ENCODE peak calls at places on chromosomes 1 and 21, in eight cellular contexts. One of them, this sample, is unnamed.

GRCh38 chr1:62299426-62300200 is 19.6 kb downstream of the KANK4 start:
- DNase-seq in psoas muscle: no peak
- DNase-seq in A673: no peak
- DNase-seq in tibial artery: no peak
- DNase-seq in gastrocnemius medialis: no peak
- DNase-seq in colonic mucosa: peak
- DNase-seq in spleen: no peak
- DNase-seq in CD8-positive, alpha-beta T cell: no peak
- DNase-seq in this sample: no peak

GRCh38 chr1:88608139-88608943 is 75.7 kb upstream of the PKN2 start:
- DNase-seq in spleen: no peak
- DNase-seq in colonic mucosa: no peak
- DNase-seq in tibial artery: no peak
- DNase-seq in psoas muscle: no peak
- DNase-seq in A673: peak
- DNase-seq in CD8-positive, alpha-beta T cell: no peak
- DNase-seq in gastrocnemius medialis: no peak
- DNase-seq in this sample: no peak

GRCh38 chr21:34221331-34222030 is 142.3 kb upstream of the KCNE2 start:
- DNase-seq in spleen: no peak
- DNase-seq in colonic mucosa: no peak
- DNase-seq in gastrocnemius medialis: no peak
- DNase-seq in A673: no peak
- DNase-seq in CD8-positive, alpha-beta T cell: no peak
- DNase-seq in tibial artery: no peak
- DNase-seq in psoas muscle: no peak
- DNase-seq in this sample: no peak

GRCh38 chr1:9448132-9449105 is 90.8 kb upstream of the SLC25A33 start:
- DNase-seq in tibial artery: peak
- DNase-seq in gastrocnemius medialis: peak
- DNase-seq in psoas muscle: no peak
- DNase-seq in A673: peak
- DNase-seq in spleen: no peak
- DNase-seq in CD8-positive, alpha-beta T cell: no peak
- DNase-seq in colonic mucosa: no peak
- DNase-seq in this sample: no peak

GRCh38 chr1:97636941-97637340 is 283.9 kb downstream of the DPYD start:
- DNase-seq in CD8-positive, alpha-beta T cell: no peak
- DNase-seq in gastrocnemius medialis: no peak
- DNase-seq in psoas muscle: no peak
- DNase-seq in A673: no peak
- DNase-seq in tibial artery: no peak
- DNase-seq in spleen: no peak
- DNase-seq in colonic mucosa: no peak
- DNase-seq in this sample: no peak

GRCh38 chr1:7669559-7670208 is 101.4 kb upstream of the VAMP3 start:
- DNase-seq in CD8-positive, alpha-beta T cell: peak
- DNase-seq in psoas muscle: peak
- DNase-seq in colonic mucosa: peak
- DNase-seq in A673: peak
- DNase-seq in spleen: no peak
- DNase-seq in tibial artery: no peak
- DNase-seq in gastrocnemius medialis: peak
- DNase-seq in this sample: no peak

GRCh38 chr1:5198328-5198727 is 543.9 kb downstream of the AJAP1 start:
- DNase-seq in colonic mucosa: no peak
- DNase-seq in gastrocnemius medialis: no peak
- DNase-seq in CD8-positive, alpha-beta T cell: no peak
- DNase-seq in psoas muscle: no peak
- DNase-seq in A673: no peak
- DNase-seq in tibial artery: no peak
- DNase-seq in spleen: no peak
- DNase-seq in this sample: no peak

GRCh38 chr1:91546876-91547275 is 46.2 kb downstream of the CDC7 start:
- DNase-seq in tibial artery: no peak
- DNase-seq in psoas muscle: no peak
- DNase-seq in spleen: no peak
- DNase-seq in CD8-positive, alpha-beta T cell: no peak
- DNase-seq in colonic mucosa: no peak
- DNase-seq in gastrocnemius medialis: no peak
- DNase-seq in A673: no peak
- DNase-seq in this sample: no peak

GRCh38 chr1:60503216-60503615 is 429.6 kb upstream of the C1orf87 start:
- DNase-seq in tibial artery: no peak
- DNase-seq in gastrocnemius medialis: no peak
- DNase-seq in psoas muscle: no peak
- DNase-seq in spleen: no peak
- DNase-seq in colonic mucosa: no peak
- DNase-seq in A673: no peak
- DNase-seq in CD8-positive, alpha-beta T cell: no peak
- DNase-seq in this sample: no peak

GRCh38 chr1:17579951-17580939 is 40.7 kb downstream of the ARHGEF10L start:
- DNase-seq in spleen: peak
- DNase-seq in A673: no peak
- DNase-seq in psoas muscle: no peak
- DNase-seq in gastrocnemius medialis: no peak
- DNase-seq in CD8-positive, alpha-beta T cell: no peak
- DNase-seq in tibial artery: no peak
- DNase-seq in colonic mucosa: peak
- DNase-seq in this sample: no peak

GRCh38 chr1:155195201-155196102 is 12.2 kb downstream of the THBS3 start:
- DNase-seq in CD8-positive, alpha-beta T cell: no peak
- DNase-seq in tibial artery: no peak
- DNase-seq in A673: no peak
- DNase-seq in gastrocnemius medialis: no peak
- DNase-seq in spleen: no peak
- DNase-seq in psoas muscle: peak
- DNase-seq in colonic mucosa: no peak
- DNase-seq in this sample: no peak
- H3K4me3 ChIP-seq in CD8-positive, alpha-beta T cell: no peak
- H3K4me3 ChIP-seq in tibial artery: peak
- H3K4me3 ChIP-seq in A673: peak
- H3K4me3 ChIP-seq in gastrocnemius medialis: peak
- H3K4me3 ChIP-seq in spleen: peak
- H3K4me3 ChIP-seq in psoas muscle: peak
- H3K4me3 ChIP-seq in colonic mucosa: peak
- H3K4me3 ChIP-seq in this sample: peak

DNA sequence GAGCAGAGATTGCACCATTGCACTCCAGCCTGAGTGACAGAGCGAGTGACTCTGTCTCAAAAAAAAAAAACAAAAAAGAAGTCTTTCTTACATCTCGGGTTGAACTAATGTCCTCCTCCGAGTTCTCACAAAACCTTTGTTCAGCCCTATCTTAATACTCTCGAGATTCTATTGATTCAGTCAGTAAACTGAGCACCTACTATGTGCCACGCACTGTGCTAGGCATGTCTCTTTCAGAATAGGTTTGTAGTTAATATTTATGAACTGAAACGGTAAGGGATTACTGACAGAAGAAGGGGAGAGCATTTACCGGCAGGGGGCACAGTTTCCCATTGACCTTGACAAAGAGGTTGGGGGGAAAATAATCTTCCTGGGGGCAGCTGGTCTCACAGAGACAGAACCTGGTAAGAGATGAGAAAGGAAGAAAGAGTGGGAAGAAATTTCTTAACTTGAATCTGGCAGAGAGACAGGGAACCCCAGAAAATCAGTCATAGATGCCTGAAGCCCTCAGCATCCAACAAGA is 3.4 kb downstream of the PIAS3 start:
- DNase-seq in gastrocnemius medialis: no peak
- DNase-seq in tibial artery: peak
- DNase-seq in spleen: no peak
- DNase-seq in colonic mucosa: no peak
- DNase-seq in psoas muscle: no peak
- DNase-seq in A673: peak
- DNase-seq in CD8-positive, alpha-beta T cell: no peak
- DNase-seq in this sample: no peak
- TF ChIP-seq CTCF in gastrocnemius medialis: no peak
- TF ChIP-seq CTCF in tibial artery: no peak
- TF ChIP-seq CTCF in spleen: no peak
- TF ChIP-seq CTCF in colonic mucosa: no peak
- TF ChIP-seq CTCF in psoas muscle: no peak
- TF ChIP-seq CTCF in A673: peak
- TF ChIP-seq CTCF in CD8-positive, alpha-beta T cell: no peak
- TF ChIP-seq CTCF in this sample: no peak

GRCh38 chr1:149844650-149845255 is 54.6 kb upstream of the BOLA1 start:
- DNase-seq in spleen: no peak
- DNase-seq in CD8-positive, alpha-beta T cell: no peak
- DNase-seq in tibial artery: no peak
- DNase-seq in gastrocnemius medialis: no peak
- DNase-seq in colonic mucosa: no peak
- DNase-seq in A673: no peak
- DNase-seq in psoas muscle: no peak
- DNase-seq in this sample: no peak
- H3K4me3 ChIP-seq in spleen: peak
- H3K4me3 ChIP-seq in CD8-positive, alpha-beta T cell: peak
- H3K4me3 ChIP-seq in tibial artery: no peak
- H3K4me3 ChIP-seq in gastrocnemius medialis: no peak
- H3K4me3 ChIP-seq in colonic mucosa: no peak
- H3K4me3 ChIP-seq in A673: peak
- H3K4me3 ChIP-seq in psoas muscle: peak
- H3K4me3 ChIP-seq in this sample: no peak

DNA sequence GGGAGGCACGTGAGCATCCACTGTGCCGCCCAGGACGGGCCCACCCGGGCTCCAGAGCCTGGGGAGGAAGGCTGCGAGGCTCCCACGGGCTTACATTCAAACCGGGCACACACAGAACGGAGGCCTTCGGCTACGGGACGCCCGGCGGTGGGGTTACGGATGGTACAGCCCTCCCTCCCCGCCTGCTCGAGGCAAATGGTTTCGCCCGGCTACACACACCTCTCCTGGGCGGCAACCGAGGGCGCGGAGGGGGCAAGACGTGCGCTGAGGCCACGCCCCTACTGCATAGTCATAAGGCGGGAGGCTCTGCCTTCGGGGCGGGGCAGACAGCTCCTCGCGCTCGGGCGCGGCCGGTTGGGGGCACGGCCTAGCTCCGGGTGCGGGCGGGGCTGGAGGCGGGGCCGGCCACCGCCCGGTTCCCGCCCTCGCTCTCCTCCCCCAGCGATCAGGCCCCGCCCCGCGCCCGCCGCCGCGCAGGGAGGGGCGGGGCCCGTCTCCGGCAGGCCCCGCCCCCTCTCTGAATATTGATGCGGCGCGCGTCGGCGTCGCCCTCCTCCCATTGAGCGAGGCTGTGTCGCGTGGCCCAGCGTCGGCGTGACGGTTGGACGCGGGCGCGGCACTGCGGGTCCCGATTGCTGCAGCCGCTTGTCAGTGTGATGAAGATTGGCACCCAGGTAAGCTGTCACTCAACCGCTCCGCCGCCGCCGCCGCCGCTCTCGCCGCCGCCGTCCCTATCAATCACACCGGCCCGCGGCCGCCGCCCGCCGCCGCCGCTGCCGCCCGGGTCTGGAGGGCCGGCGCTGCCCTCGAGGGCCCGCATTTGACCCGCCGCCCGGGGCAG is at the start of gene PKNOX1:
- DNase-seq in CD8-positive, alpha-beta T cell: peak
- DNase-seq in colonic mucosa: peak
- DNase-seq in gastrocnemius medialis: peak
- DNase-seq in spleen: peak
- DNase-seq in A673: peak
- DNase-seq in psoas muscle: peak
- DNase-seq in tibial artery: peak
- DNase-seq in this sample: peak
- TF ChIP-seq CTCF in CD8-positive, alpha-beta T cell: no peak
- TF ChIP-seq CTCF in colonic mucosa: no peak
- TF ChIP-seq CTCF in gastrocnemius medialis: no peak
- TF ChIP-seq CTCF in spleen: peak
- TF ChIP-seq CTCF in A673: no peak
- TF ChIP-seq CTCF in psoas muscle: peak
- TF ChIP-seq CTCF in tibial artery: no peak
- TF ChIP-seq CTCF in this sample: no peak

GRCh38 chr1:116754203-116754977 is at the start of gene CD2:
- DNase-seq in tibial artery: no peak
- DNase-seq in psoas muscle: no peak
- DNase-seq in spleen: no peak
- DNase-seq in gastrocnemius medialis: no peak
- DNase-seq in A673: no peak
- DNase-seq in colonic mucosa: no peak
- DNase-seq in CD8-positive, alpha-beta T cell: no peak
- DNase-seq in this sample: no peak
- H3K4me3 ChIP-seq in tibial artery: no peak
- H3K4me3 ChIP-seq in psoas muscle: no peak
- H3K4me3 ChIP-seq in spleen: peak
- H3K4me3 ChIP-seq in gastrocnemius medialis: no peak
- H3K4me3 ChIP-seq in A673: no peak
- H3K4me3 ChIP-seq in colonic mucosa: peak
- H3K4me3 ChIP-seq in CD8-positive, alpha-beta T cell: peak
- H3K4me3 ChIP-seq in this sample: no peak

GRCh38 chr1:193358419-193358818 is 172.0 kb upstream of the B3GALT2 start:
- DNase-seq in CD8-positive, alpha-beta T cell: no peak
- DNase-seq in gastrocnemius medialis: no peak
- DNase-seq in colonic mucosa: no peak
- DNase-seq in spleen: no peak
- DNase-seq in tibial artery: no peak
- DNase-seq in A673: no peak
- DNase-seq in psoas muscle: no peak
- DNase-seq in this sample: no peak
- TF ChIP-seq CTCF in CD8-positive, alpha-beta T cell: no peak
- TF ChIP-seq CTCF in gastrocnemius medialis: no peak
- TF ChIP-seq CTCF in colonic mucosa: no peak
- TF ChIP-seq CTCF in spleen: no peak
- TF ChIP-seq CTCF in tibial artery: no peak
- TF ChIP-seq CTCF in A673: no peak
- TF ChIP-seq CTCF in psoas muscle: no peak
- TF ChIP-seq CTCF in this sample: no peak

DNA sequence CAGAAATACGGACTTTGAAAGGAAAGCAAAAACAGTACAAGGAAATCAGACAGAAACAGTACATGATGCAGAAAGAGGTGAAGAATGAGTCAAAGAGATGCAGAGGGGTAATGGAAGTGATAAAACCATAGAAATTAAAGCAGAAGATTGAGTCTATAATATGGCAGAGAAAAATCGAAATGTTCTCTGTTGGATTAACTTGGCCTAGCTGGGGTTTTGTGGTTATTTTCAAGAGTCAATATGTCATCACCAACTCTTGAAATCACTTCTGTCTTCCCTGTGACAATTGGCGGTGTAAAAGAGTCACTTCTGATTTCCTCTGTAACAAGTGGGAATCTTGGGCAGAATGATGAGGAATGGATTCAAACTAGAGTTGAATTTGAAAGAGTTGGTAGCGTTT is 7.4 kb downstream of the YTHDF2 start:
- DNase-seq in CD8-positive, alpha-beta T cell: no peak
- DNase-seq in gastrocnemius medialis: no peak
- DNase-seq in colonic mucosa: no peak
- DNase-seq in psoas muscle: no peak
- DNase-seq in A673: no peak
- DNase-seq in tibial artery: no peak
- DNase-seq in spleen: no peak
- DNase-seq in this sample: no peak
- H3K4me3 ChIP-seq in CD8-positive, alpha-beta T cell: no peak
- H3K4me3 ChIP-seq in gastrocnemius medialis: no peak
- H3K4me3 ChIP-seq in colonic mucosa: no peak
- H3K4me3 ChIP-seq in psoas muscle: peak
- H3K4me3 ChIP-seq in A673: no peak
- H3K4me3 ChIP-seq in tibial artery: no peak
- H3K4me3 ChIP-seq in spleen: peak
- H3K4me3 ChIP-seq in this sample: no peak

GRCh38 chr1:201704439-201704792 is 124.5 kb upstream of the IPO9 start:
- DNase-seq in gastrocnemius medialis: no peak
- DNase-seq in tibial artery: no peak
- DNase-seq in colonic mucosa: no peak
- DNase-seq in A673: no peak
- DNase-seq in psoas muscle: no peak
- DNase-seq in CD8-positive, alpha-beta T cell: no peak
- DNase-seq in spleen: no peak
- DNase-seq in this sample: no peak
- TF ChIP-seq CTCF in gastrocnemius medialis: peak
- TF ChIP-seq CTCF in tibial artery: no peak
- TF ChIP-seq CTCF in colonic mucosa: peak
- TF ChIP-seq CTCF in A673: no peak
- TF ChIP-seq CTCF in psoas muscle: no peak
- TF ChIP-seq CTCF in CD8-positive, alpha-beta T cell: no peak
- TF ChIP-seq CTCF in spleen: no peak
- TF ChIP-seq CTCF in this sample: peak

GRCh38 chr1:55067022-55067781 is 27.9 kb downstream of the PCSK9 start:
- DNase-seq in psoas muscle: peak
- DNase-seq in spleen: peak
- DNase-seq in A673: no peak
- DNase-seq in gastrocnemius medialis: peak
- DNase-seq in CD8-positive, alpha-beta T cell: no peak
- DNase-seq in tibial artery: peak
- DNase-seq in colonic mucosa: no peak
- DNase-seq in this sample: no peak
- H3K4me3 ChIP-seq in psoas muscle: no peak
- H3K4me3 ChIP-seq in spleen: no peak
- H3K4me3 ChIP-seq in A673: no peak
- H3K4me3 ChIP-seq in gastrocnemius medialis: no peak
- H3K4me3 ChIP-seq in CD8-positive, alpha-beta T cell: no peak
- H3K4me3 ChIP-seq in tibial artery: no peak
- H3K4me3 ChIP-seq in colonic mucosa: no peak
- H3K4me3 ChIP-seq in this sample: no peak

This sample was measured in RWPE2.